ENCODE peak calls at places on chromosomes 7 and 10, in five cellular contexts. Q is T-helper 17 cell, Z is left cardiac atrium, F is naive B cell, H is fibroblast of the aortic adventitia. P is an unnamed sample.

GRCh38 chr10:11237571-11237970 is 219.9 kb downstream of the CELF2 start:
- DNase-seq in Q (peak), Z (no peak), F (no peak), H (no peak), P (no peak)

GRCh38 chr7:907158-907980 is 31.0 kb downstream of the GET4 start:
- DNase-seq in Q (no peak), Z (peak), F (no peak), H (peak), P (no peak)

GRCh38 chr7:37376386-37376785 is 72.3 kb downstream of the ELMO1 start:
- DNase-seq in Q (no peak), Z (no peak), F (no peak), H (no peak), P (no peak)

GRCh38 chr10:103718247-103718620 is 137.1 kb downstream of the SH3PXD2A start:
- DNase-seq in Q (no peak), Z (no peak), F (no peak), H (no peak), P (no peak)

GRCh38 chr10:70820976-70821750 is 5.4 kb downstream of the SGPL1 start:
- DNase-seq in Q (no peak), Z (no peak), F (no peak), H (no peak), P (no peak)

GRCh38 chr10:11551915-11552602 is 59.4 kb downstream of the USP6NL start:
- DNase-seq in Q (no peak), Z (no peak), F (no peak), H (peak), P (peak)

GRCh38 chr10:27240891-27241639 is 468 bp upstream of the ACBD5 start:
- DNase-seq in Q (no peak), Z (peak), F (peak), H (peak), P (peak)

GRCh38 chr7:30564243-30564892 is 30.3 kb upstream of the GARS1 start:
- DNase-seq in Q (peak), Z (peak), F (peak), H (peak), P (peak)

GRCh38 chr10:102335184-102335583 is 60.3 kb upstream of the NFKB2 start:
- DNase-seq in Q (no peak), Z (peak), F (no peak), H (peak), P (peak)

GRCh38 chr10:116138897-116139296 is 134.1 kb downstream of the GFRA1 start:
- DNase-seq in Q (no peak), Z (no peak), F (no peak), H (no peak), P (no peak)

GRCh38 chr10:114879541-114880158 is 58.1 kb downstream of the FHIP2A start:
- DNase-seq in Q (peak), Z (no peak), F (peak), H (peak), P (peak)

GRCh38 chr7:113487925-113488731 is 369.8 kb upstream of the SMIM30 start:
- DNase-seq in Q (no peak), Z (no peak), F (no peak), H (no peak), P (no peak)

GRCh38 chr7:88218836-88219605 is 817 bp downstream of the SRI start:
- DNase-seq in Q (peak), Z (peak), F (peak), H (peak), P (peak)

GRCh38 chr7:115054478-115055122 is 132.7 kb downstream of the MDFIC start:
- DNase-seq in Q (no peak), Z (no peak), F (no peak), H (no peak), P (no peak)

GRCh38 chr10:5566606-5567005 is 41.8 kb downstream of the CALML3 start:
- DNase-seq in Q (no peak), Z (no peak), F (no peak), H (no peak), P (no peak)

GRCh38 chr7:50416509-50417299 is 33.4 kb downstream of the FIGNL1 start:
- DNase-seq in Q (no peak), Z (no peak), F (peak), H (no peak), P (no peak)

GRCh38 chr10:90276894-90277447 is 575.6 kb downstream of the KIF20B start:
- DNase-seq in Q (no peak), Z (no peak), F (no peak), H (peak), P (no peak)

GRCh38 chr10:21021843-21022594 is 124.9 kb upstream of the NEBL start:
- DNase-seq in Q (no peak), Z (no peak), F (no peak), H (no peak), P (no peak)

GRCh38 chr7:67738958-67739357 is 742.3 kb downstream of the TYW1 start:
- DNase-seq in Q (no peak), Z (peak), F (no peak), H (peak), P (peak)

GRCh38 chr7:111394891-111395290 is 167.4 kb downstream of the IMMP2L start:
- DNase-seq in Q (no peak), Z (no peak), F (no peak), H (no peak), P (no peak)

GRCh38 chr7:101923276-101923985 is 106.0 kb downstream of the CUX1 start:
- DNase-seq in Q (no peak), Z (no peak), F (no peak), H (peak), P (no peak)

GRCh38 chr7:39465055-39465929 is 100.9 kb upstream of the YAE1 start:
- DNase-seq in Q (no peak), Z (peak), F (peak), H (peak), P (peak)

GRCh38 chr7:20260219-20260618 is 43.0 kb upstream of the MACC1 start:
- DNase-seq in Q (no peak), Z (no peak), F (no peak), H (peak), P (peak)

GRCh38 chr10:113453351-113453750 is 99.5 kb upstream of the HABP2 start:
- DNase-seq in Q (no peak), Z (no peak), F (no peak), H (no peak), P (no peak)

GRCh38 chr7:149020483-149020882 is 7.8 kb downstream of the PDIA4 start:
- DNase-seq in Q (no peak), Z (no peak), F (no peak), H (no peak), P (no peak)

GRCh38 chr10:16816830-16817124 is 447 bp downstream of the RSU1 start:
- DNase-seq in Q (no peak), Z (no peak), F (no peak), H (no peak), P (no peak)

GRCh38 chr7:100472854-100473499 is 6.0 kb downstream of the TSC22D4 start:
- DNase-seq in Q (peak), Z (peak), F (no peak), H (peak), P (no peak)

GRCh38 chr10:46518028-46518725 is 38.3 kb downstream of the GPRIN2 start:
- DNase-seq in Q (no peak), Z (no peak), F (no peak), H (no peak), P (no peak)

GRCh38 chr10:62632071-62632809 is 172.3 kb upstream of the ADO start:
- DNase-seq in Q (no peak), Z (peak), F (peak), H (no peak), P (no peak)

GRCh38 chr10:97494863-97495506 is 3.2 kb downstream of the MMS19 start:
- DNase-seq in Q (no peak), Z (no peak), F (no peak), H (peak), P (peak)

GRCh38 chr7:18866359-18867036 is 250.9 kb downstream of the TWIST1 start:
- DNase-seq in Q (no peak), Z (peak), F (no peak), H (peak), P (peak)

GRCh38 chr10:68067029-68067428 is 8.1 kb downstream of the HERC4 start:
- DNase-seq in Q (no peak), Z (no peak), F (no peak), H (no peak), P (peak)